ENCODE peak calls at places on chromosomes 13 and 19, in seven cellular contexts. P is fibroblast of lung, K is uterus, V is Caco-2, M is body of pancreas, L is left lung, I is suprapubic skin. J is an unnamed sample.
A peak's percentile ranks its signal among the peaks of the same experiment; 100 is the strongest.

GRCh38 chr13:113329656-113330312 is 32.7 kb downstream of the LAMP1 start:
- DNase-seq in P (no peak), I (no peak), M (no peak), V (no peak), K (no peak), L (peak; percentile 57), J (no peak)

GRCh38 chr19:3801412-3802096 is 15.4 kb upstream of the MATK start:
- DNase-seq in I (no peak), P (no peak), L (peak; percentile 85), M (peak; percentile 25), V (no peak), K (no peak), J (peak; percentile 66)

GRCh38 chr13:107066355-107066754 is 498.4 kb upstream of the ARGLU1 start:
- DNase-seq in P (peak; percentile 59), M (no peak), I (no peak), K (no peak), V (no peak), L (no peak), J (no peak)

GRCh38 chr13:113567681-113568080 is 16.9 kb upstream of the TFDP1 start:
- DNase-seq in K (no peak), P (no peak), I (no peak), L (peak; percentile 3), V (peak; percentile 21), M (no peak), J (no peak)

GRCh38 chr13:112252744-112253590 is 123.2 kb upstream of the SPACA7 start:
- DNase-seq in I (peak; percentile 63), M (no peak), V (no peak), L (no peak), P (no peak), K (no peak), J (peak; percentile 36)

GRCh38 chr19:14565765-14566711 is 5.8 kb downstream of the NDUFB7 start:
- DNase-seq in P (no peak), I (no peak), V (no peak), K (no peak), L (peak; percentile 75), M (no peak), J (no peak)

GRCh38 chr13:30739646-30740642 is 4.6 kb downstream of the ALOX5AP start:
- DNase-seq in V (no peak), I (peak; percentile 44), P (peak; percentile 90), K (no peak), M (peak; percentile 15), L (no peak), J (no peak)

GRCh38 chr13:87656311-87656710 is 14.9 kb upstream of the SLITRK5 start:
- DNase-seq in V (no peak), I (no peak), M (no peak), K (no peak), P (peak; percentile 70), L (no peak), J (no peak)

GRCh38 chr19:13764101-13764807 is at the start of gene MRI1:
- DNase-seq in P (peak; percentile 72), I (peak; percentile 88), L (peak; percentile 92), M (peak; percentile 81), V (peak; percentile 79), K (peak; percentile 91), J (peak; percentile 36)

GRCh38 chr13:95201814-95202521 is 99.3 kb downstream of the ABCC4 start:
- DNase-seq in M (no peak), K (no peak), P (peak; percentile 25), L (no peak), I (no peak), V (no peak), J (no peak)

GRCh38 chr13:31038834-31039552 is 106.5 kb downstream of the TEX26 start:
- DNase-seq in P (peak; percentile 25), I (no peak), K (no peak), L (no peak), V (no peak), M (no peak), J (no peak)

GRCh38 chr19:33470040-33470330 is 51.6 kb downstream of the PEPD start:
- DNase-seq in M (no peak), V (peak; percentile 21), L (peak; percentile 37), P (no peak), I (peak; percentile 45), K (no peak), J (peak; percentile 38)

GRCh38 chr13:87999791-88000190 is 328.6 kb downstream of the SLITRK5 start:
- DNase-seq in K (no peak), V (no peak), P (peak; percentile 38), I (no peak), L (no peak), M (no peak), J (no peak)

GRCh38 chr13:98454389-98454881 is 122.5 kb downstream of the STK24 start:
- DNase-seq in I (no peak), P (peak; percentile 90), L (no peak), M (no peak), K (no peak), V (no peak), J (no peak)

GRCh38 chr13:104206450-104207044 is 1140.3 kb upstream of the SLC10A2 start:
- DNase-seq in M (peak; percentile 23), V (no peak), I (no peak), K (no peak), P (no peak), L (no peak), J (no peak)

GRCh38 chr13:78183737-78184136 is 265.1 kb upstream of the EDNRB start:
- DNase-seq in M (no peak), P (peak; percentile 66), L (no peak), V (no peak), K (no peak), I (no peak), J (no peak)

GRCh38 chr13:101258071-101258470 is 158.2 kb downstream of the NALCN start:
- DNase-seq in M (no peak), K (no peak), P (peak; percentile 70), L (no peak), V (no peak), I (no peak), J (no peak)

GRCh38 chr13:110444226-110444653 is 117.3 kb downstream of the RAB20 start:
- DNase-seq in L (no peak), P (peak; percentile 49), I (no peak), K (peak; percentile 36), M (no peak), V (no peak), J (no peak)

GRCh38 chr13:113489549-113490495 is 689 bp downstream of the DCUN1D2 start:
- DNase-seq in K (no peak), L (no peak), V (no peak), I (no peak), M (no peak), P (peak; percentile 44), J (peak; percentile 53)

GRCh38 chr13:68078457-68078856 is 848.3 kb upstream of the PCDH9 start:
- DNase-seq in P (no peak), K (no peak), V (no peak), I (no peak), M (no peak), L (no peak), J (no peak)

GRCh38 chr19:3821857-3822364 is 35.7 kb upstream of the MATK start:
- DNase-seq in K (peak; percentile 37), I (no peak), L (peak; percentile 95), M (peak; percentile 64), V (no peak), P (peak; percentile 17), J (peak; percentile 96)

GRCh38 chr19:48499352-48500090 is 12.1 kb downstream of the LMTK3 start:
- DNase-seq in V (no peak), L (no peak), P (no peak), I (no peak), M (no peak), K (no peak), J (no peak)

GRCh38 chr19:48502720-48503018 is 9.0 kb downstream of the LMTK3 start:
- DNase-seq in V (no peak), M (no peak), I (no peak), P (no peak), L (no peak), K (no peak), J (no peak)

GRCh38 chr19:48500830-48501445 is 10.7 kb downstream of the LMTK3 start:
- DNase-seq in I (no peak), V (no peak), M (no peak), K (no peak), L (no peak), P (no peak), J (no peak)

GRCh38 chr19:48501446-48501960 is 10.1 kb downstream of the LMTK3 start:
- DNase-seq in P (no peak), L (peak; percentile 88), I (no peak), V (peak; percentile 100), K (no peak), M (peak; percentile 96), J (peak; percentile 43)

GRCh38 chr19:48501961-48502719 is 9.5 kb downstream of the LMTK3 start:
- DNase-seq in K (peak; percentile 21), M (peak; percentile 99), V (peak; percentile 100), P (no peak), I (peak; percentile 92), L (peak; percentile 94), J (peak; percentile 73)
- H3K27me3 ChIP-seq in K (peaks cover 25% of the 10 kb centered on the region), M (no peaks in the 10 kb centered on the region), V (no peaks in the 10 kb centered on the region), P (peaks cover 21% of the 10 kb centered on the region), I (peaks cover 36% of the 10 kb centered on the region), L (peaks cover 56% of the 10 kb centered on the region), J (no peaks in the 10 kb centered on the region)

GRCh38 chr19:38250821-38251563 is 5.2 kb downstream of the PPP1R14A start:
- DNase-seq in K (peak; percentile 87), L (peak; percentile 83), P (peak; percentile 74), V (peak; percentile 95), M (peak; percentile 70), I (no peak), J (no peak)
- H3K4me3 ChIP-seq in K (no peak overlapping the region), L (no peak overlapping the region), P (no peak overlapping the region), V (no peak overlapping the region), M (no peak overlapping the region), I (peak overlapping the region; percentile 8), J (no peak overlapping the region)

DNA sequence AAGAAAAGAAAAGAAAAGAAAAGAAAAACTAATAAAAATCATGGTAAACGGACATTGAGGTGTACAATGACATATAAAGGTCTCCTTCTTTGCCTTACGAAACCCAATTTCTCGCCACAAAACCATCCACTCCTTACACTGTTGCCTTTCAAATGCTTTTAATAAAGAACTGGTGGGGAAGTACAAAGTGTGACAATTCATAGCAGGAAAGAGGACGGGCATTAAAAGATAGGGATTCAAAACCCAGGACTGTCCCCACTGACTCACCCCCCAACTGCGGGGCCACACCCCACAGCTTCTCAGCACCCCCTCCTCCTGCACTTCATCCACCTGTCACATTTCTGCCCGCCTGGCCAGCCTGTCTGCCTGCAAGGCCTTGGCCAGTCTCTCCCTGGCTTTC is 2.4 kb downstream of the MBD3L2B start:
- DNase-seq in I (no peak), K (no peak), P (no peak), M (no peak), L (no peak), V (no peak), J (no peak)
- H3K27me3 ChIP-seq in I (no peaks in the 10 kb centered on the region), K (no peaks in the 10 kb centered on the region), P (no peaks in the 10 kb centered on the region), M (no peaks in the 10 kb centered on the region), L (no peaks in the 10 kb centered on the region), V (no peaks in the 10 kb centered on the region), J (no peaks in the 10 kb centered on the region)

GRCh38 chr19:55451163-55451521 is 8.0 kb upstream of the SHISA7 start:
- DNase-seq in L (no peak), K (no peak), I (no peak), V (no peak), M (no peak), P (no peak), J (no peak)

GRCh38 chr19:55449469-55449868 is 6.4 kb upstream of the SHISA7 start:
- DNase-seq in K (no peak), P (no peak), L (peak; percentile 49), M (no peak), V (no peak), I (no peak), J (no peak)

GRCh38 chr19:55452381-55453325 is 8.8 kb downstream of the ISOC2 start:
- DNase-seq in P (peak; percentile 65), L (peak; percentile 64), I (peak; percentile 86), M (peak; percentile 68), V (peak; percentile 83), K (peak; percentile 81), J (no peak)

GRCh38 chr19:55453861-55454260 is 7.6 kb downstream of the ISOC2 start:
- DNase-seq in M (no peak), L (peak; percentile 34), V (no peak), K (no peak), I (no peak), P (no peak), J (no peak)

GRCh38 chr19:55451522-55452380 is 8.7 kb upstream of the SHISA7 start:
- DNase-seq in M (no peak), V (no peak), P (no peak), L (peak; percentile 57), K (no peak), I (no peak), J (no peak)
- H3K4me3 ChIP-seq in M (no peak overlapping the region), V (peak overlapping the region; percentile 34), P (no peak overlapping the region), L (no peak overlapping the region), K (no peak overlapping the region), I (peak overlapping the region; percentile 44), J (no peak overlapping the region)